ENCODE peak calls at places on chromosomes 7 and 10, in nine cellular contexts. H, T, E, P, W, V, M, K and Z are unnamed samples.

GRCh38 chr7:135335628-135336139 is 102.0 kb downstream of the STRA8 start:
- DNase-seq in P (peak), H (peak), W (peak), M (peak), K (peak), E (peak), T (peak), V (peak), Z (peak)

GRCh38 chr7:4712371-4713182 is 30.5 kb downstream of the FOXK1 start:
- DNase-seq in E (no peak), W (peak), M (peak), P (peak), V (peak), H (no peak), T (no peak), K (no peak), Z (peak)

GRCh38 chr7:20542594-20542993 is 72.9 kb upstream of the ABCB5 start:
- DNase-seq in T (no peak), K (no peak), W (no peak), M (no peak), H (no peak), P (peak), V (peak), E (no peak), Z (peak)

GRCh38 chr10:79608505-79609375 is 2.0 kb upstream of the SFTPA1 start:
- DNase-seq in H (peak), M (peak), P (peak), W (peak), K (peak), E (no peak), V (peak), T (peak), Z (peak)

GRCh38 chr10:13632879-13633437 is 46.2 kb downstream of the PRPF18 start:
- DNase-seq in K (no peak), V (no peak), H (no peak), P (no peak), M (no peak), T (no peak), W (no peak), E (no peak), Z (no peak)

GRCh38 chr7:96004598-96004997 is 232.2 kb downstream of the DYNC1I1 start:
- DNase-seq in P (peak), W (no peak), H (no peak), T (no peak), E (no peak), K (no peak), V (peak), M (no peak), Z (no peak)

GRCh38 chr7:66015440-66016130 is 33.6 kb upstream of the GUSB start:
- DNase-seq in P (no peak), M (no peak), T (no peak), E (no peak), K (no peak), H (no peak), V (no peak), W (no peak), Z (no peak)

GRCh38 chr7:37920619-37921339 is at the start of gene EPDR1:
- DNase-seq in E (peak), H (peak), V (peak), P (peak), K (peak), M (no peak), W (peak), T (peak), Z (peak)

GRCh38 chr7:84176716-84177115 is 17.9 kb downstream of the SEMA3A start:
- DNase-seq in K (no peak), T (no peak), V (peak), H (no peak), M (peak), P (no peak), W (no peak), E (no peak), Z (peak)

GRCh38 chr10:113035724-113036312 is 85.8 kb downstream of the TCF7L2 start:
- DNase-seq in W (no peak), V (no peak), M (no peak), E (no peak), P (no peak), T (no peak), H (no peak), K (no peak), Z (no peak)

GRCh38 chr10:127059314-127059713 is 137.1 kb downstream of the INSYN2A start:
- DNase-seq in P (no peak), E (no peak), M (no peak), H (no peak), T (no peak), K (no peak), W (no peak), V (no peak), Z (no peak)

GRCh38 chr7:155871211-155871610 is 58.9 kb upstream of the SHH start:
- DNase-seq in E (no peak), K (no peak), T (peak), W (no peak), V (no peak), M (no peak), P (no peak), H (peak), Z (no peak)

GRCh38 chr10:21445161-21445560 is 80.3 kb downstream of the SKIDA1 start:
- DNase-seq in T (no peak), V (peak), W (no peak), P (no peak), K (no peak), E (no peak), H (no peak), M (no peak), Z (no peak)

GRCh38 chr10:1184541-1185415 is 128.6 kb downstream of the WDR37 start:
- DNase-seq in H (no peak), W (no peak), M (no peak), E (no peak), T (no peak), V (no peak), P (no peak), K (no peak), Z (no peak)

GRCh38 chr10:133306941-133307379 is 1.7 kb downstream of the TUBGCP2 start:
- DNase-seq in E (no peak), K (no peak), V (no peak), W (no peak), T (no peak), M (no peak), H (no peak), P (no peak), Z (no peak)

GRCh38 chr7:41467596-41467995 is 235.3 kb downstream of the INHBA start:
- DNase-seq in V (no peak), M (no peak), H (no peak), K (no peak), E (peak), P (no peak), T (no peak), W (no peak), Z (no peak)

GRCh38 chr7:41470081-41470480 is 232.8 kb downstream of the INHBA start:
- DNase-seq in K (no peak), W (no peak), E (no peak), H (no peak), V (no peak), M (no peak), P (no peak), T (no peak), Z (no peak)

GRCh38 chr7:41466760-41467384 is 236.0 kb downstream of the INHBA start:
- DNase-seq in P (no peak), M (no peak), K (no peak), V (no peak), T (no peak), E (no peak), W (no peak), H (no peak), Z (peak)

GRCh38 chr7:41463770-41464470 is 239.0 kb downstream of the INHBA start:
- DNase-seq in E (no peak), V (no peak), K (no peak), W (no peak), P (no peak), M (peak), H (no peak), T (no peak), Z (no peak)

DNA sequence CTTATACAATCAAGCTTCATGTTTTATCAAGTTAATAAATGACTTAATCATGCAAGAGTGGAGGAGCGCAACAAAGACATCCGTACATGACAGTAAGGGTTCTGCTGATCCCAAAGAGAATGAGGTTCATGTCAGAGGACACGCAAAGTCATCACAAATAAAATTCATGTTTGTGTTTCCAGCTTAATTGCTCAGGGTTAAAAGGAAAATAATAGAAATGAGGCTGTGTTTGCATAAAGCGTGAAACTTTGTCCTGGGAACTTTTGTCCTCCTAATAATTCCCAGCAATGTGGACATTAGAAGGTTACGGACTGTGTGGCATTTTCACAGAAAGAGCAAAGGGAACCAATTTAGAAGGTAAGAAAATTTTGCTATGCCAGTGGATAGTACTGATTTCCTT is 237.3 kb downstream of the INHBA start:
- DNase-seq in H (no peak), M (no peak), T (no peak), W (no peak), P (no peak), E (no peak), V (no peak), K (no peak), Z (no peak)
- H3K9ac ChIP-seq in H (no peak), M (no peak), T (no peak), W (no peak), P (no peak), E (no peak), V (no peak), K (no peak), Z (no peak)

DNA sequence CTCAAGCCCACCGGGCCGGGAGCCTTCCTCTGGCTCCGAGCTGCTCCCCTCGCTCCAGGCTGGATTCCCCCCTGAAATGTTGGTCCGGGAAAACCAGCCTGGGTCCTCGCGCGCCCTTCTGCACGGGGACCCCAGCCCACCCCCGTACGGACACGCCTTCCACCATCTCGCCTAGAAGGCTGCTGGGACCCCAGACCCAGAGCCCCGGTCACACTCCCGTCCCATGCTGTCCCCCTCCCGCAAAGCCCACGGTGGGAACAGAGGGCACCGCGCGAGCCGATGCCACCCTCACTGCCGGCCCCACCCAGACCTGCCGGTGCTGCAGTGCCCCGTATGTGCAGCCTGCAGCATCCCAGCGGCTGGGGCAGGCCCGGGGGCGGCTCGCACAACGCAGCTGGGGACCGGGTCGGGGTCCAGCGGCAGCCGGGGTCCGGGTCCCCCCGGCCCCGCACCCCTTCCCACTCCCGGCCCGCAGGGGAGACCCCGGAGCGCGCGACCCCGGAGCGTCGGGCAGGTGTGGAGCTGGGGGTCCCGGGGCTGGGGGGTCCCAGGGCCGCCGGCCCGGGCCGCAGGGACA is 871 bp downstream of the SPOCK2 start:
- DNase-seq in P (peak), K (no peak), H (peak), V (no peak), E (no peak), W (no peak), M (no peak), T (peak), Z (no peak)
- H3K9ac ChIP-seq in P (no peak), K (peak), H (no peak), V (no peak), E (peak), W (no peak), M (no peak), T (no peak), Z (no peak)

GRCh38 chr10:124149143-124149542 is 55.7 kb upstream of the CHST15 start:
- DNase-seq in W (no peak), M (no peak), H (no peak), V (no peak), T (no peak), K (no peak), P (no peak), E (no peak), Z (no peak)
- H3K9ac ChIP-seq in W (no peak), M (no peak), H (no peak), V (no peak), T (no peak), K (no peak), P (no peak), E (no peak), Z (no peak)

DNA sequence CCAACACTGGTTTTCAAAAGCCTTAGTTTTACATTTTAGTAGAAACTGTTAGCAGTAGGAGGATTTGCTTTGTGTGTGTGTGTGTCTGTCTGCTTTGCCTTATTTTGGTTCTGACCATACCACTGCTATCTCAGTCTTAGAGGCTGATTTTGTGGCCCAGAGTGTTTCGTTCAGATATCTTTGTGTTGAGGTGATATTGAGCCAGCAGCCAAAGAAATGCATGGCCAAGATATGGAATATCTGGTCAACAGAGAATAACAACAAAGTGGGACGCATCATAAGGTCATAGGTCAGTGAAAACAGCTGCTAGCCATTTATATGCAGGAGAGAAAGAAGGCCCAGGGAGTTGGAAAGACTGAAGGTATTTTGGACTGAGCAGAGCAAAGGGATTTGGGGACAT is 47.7 kb downstream of the KIAA1217 start:
- DNase-seq in P (no peak), K (no peak), T (no peak), M (no peak), H (no peak), E (no peak), V (no peak), W (no peak), Z (peak)
- H3K9ac ChIP-seq in P (no peak), K (no peak), T (no peak), M (no peak), H (no peak), E (no peak), V (peak), W (no peak), Z (peak)

GRCh38 chr10:78307576-78307975 is 273.9 kb downstream of the RPS24 start:
- DNase-seq in K (no peak), P (no peak), E (no peak), M (no peak), H (no peak), W (no peak), T (no peak), V (no peak), Z (no peak)
- H3K9ac ChIP-seq in K (no peak), P (no peak), E (no peak), M (no peak), H (no peak), W (no peak), T (no peak), V (no peak), Z (no peak)